ENCODE peak calls at places on chromosomes 1 and 21, in nine cellular contexts. C is SK-MEL-5, B is fibroblast of the aortic adventitia, O is prostate gland, L is dermis blood vessel endothelial cell, Y is GM20000, D is AG09309, M is HEK293T, I is RWPE1. V is an unnamed sample.

GRCh38 chr21:44484498-44485253 is 29.4 kb downstream of the LRRC3 start:
- DNase-seq in C (no peak), B (no peak), O (no peak), L (no peak), Y (no peak), D (no peak), M (no peak), I (no peak), V (no peak)

GRCh38 chr1:8966606-8967005 is 20.9 kb downstream of the CA6 start:
- DNase-seq in C (no peak), B (no peak), O (no peak), L (no peak), Y (no peak), D (no peak), M (no peak), I (no peak), V (no peak)

GRCh38 chr1:37423810-37424209 is 50.6 kb upstream of the ZC3H12A start:
- DNase-seq in C (peak; percentile 32), B (no peak), O (no peak), L (no peak), Y (no peak), D (no peak), M (no peak), I (no peak), V (no peak)

GRCh38 chr1:168728452-168729404 is at the start of gene DPT:
- DNase-seq in C (no peak), B (peak; percentile 91), O (no peak), L (no peak), Y (no peak), D (peak; percentile 55), M (no peak), I (no peak), V (peak; percentile 9)

GRCh38 chr21:33403128-33403785 is at the start of gene IFNGR2:
- DNase-seq in C (peak; percentile 20), B (no peak), O (no peak), L (peak; percentile 47), Y (peak; percentile 86), D (no peak), M (peak; percentile 70), I (peak; percentile 38), V (no peak)

GRCh38 chr1:5744911-5745431 is 247.3 kb downstream of the NPHP4 start:
- DNase-seq in C (no peak), B (no peak), O (no peak), L (no peak), Y (no peak), D (no peak), M (no peak), I (no peak), V (no peak)

GRCh38 chr1:203089651-203090045 is 3.8 kb upstream of the MYOG start:
- DNase-seq in C (peak; percentile 7), B (no peak), O (no peak), L (no peak), Y (no peak), D (no peak), M (no peak), I (no peak), V (no peak)

GRCh38 chr1:26287033-26287711 is 7.3 kb downstream of the SH3BGRL3 start:
- DNase-seq in C (no peak), B (no peak), O (no peak), L (no peak), Y (peak; percentile 73), D (no peak), M (no peak), I (no peak), V (peak; percentile 21)

GRCh38 chr1:40638097-40639036 is 27.1 kb downstream of the RIMS3 start:
- DNase-seq in C (no peak), B (no peak), O (no peak), L (no peak), Y (no peak), D (no peak), M (no peak), I (no peak), V (no peak)